ENCODE peak calls at places on chromosome 6, in six cellular contexts. G is right cardiac atrium, N is sigmoid colon, T is neural progenitor cell, K is adrenal gland, Z is SJSA1. O is an unnamed sample. For H3K27me3, the result is how much of the 10 kb centered on the place peaks cover.

GRCh38 chr6:143325379-143326140 is 124.9 kb downstream of the ADAT2 start:
- DNase-seq in G (no peak), N (no peak), T (no peak), K (no peak), Z (no peak), O (no peak)

GRCh38 chr6:90468080-90468479 is 118.8 kb downstream of the MAP3K7 start:
- DNase-seq in G (no peak), N (no peak), T (no peak), K (no peak), Z (peak), O (no peak)

GRCh38 chr6:35759401-35759800 is 17.0 kb upstream of the CLPSL2 start:
- DNase-seq in G (no peak), N (no peak), T (no peak), K (no peak), Z (no peak), O (no peak)

GRCh38 chr6:21722488-21722887 is 128.9 kb downstream of the SOX4 start:
- DNase-seq in G (no peak), N (no peak), T (no peak), K (no peak), Z (no peak), O (no peak)

GRCh38 chr6:3638662-3639061 is 112.9 kb downstream of the PXDC1 start:
- DNase-seq in G (no peak), N (no peak), T (no peak), K (no peak), Z (no peak), O (no peak)

GRCh38 chr6:41727705-41728072 is 7.7 kb downstream of the TFEB start:
- DNase-seq in G (no peak), N (no peak), T (no peak), K (no peak), Z (no peak), O (no peak)

GRCh38 chr6:65004283-65004682 is 702.7 kb downstream of the EYS start:
- DNase-seq in G (no peak), N (no peak), T (no peak), K (no peak), Z (no peak), O (no peak)

GRCh38 chr6:136593748-136594490 is 43.7 kb upstream of the MAP7 start:
- DNase-seq in G (no peak), N (no peak), T (no peak), K (peak), Z (peak), O (no peak)

GRCh38 chr6:98831057-98832031 is 3.0 kb upstream of the POU3F2 start:
- DNase-seq in G (no peak), N (no peak), T (peak), K (no peak), Z (no peak), O (no peak)

GRCh38 chr6:166587631-166588413 is 1.3 kb upstream of the RAMACL start:
- DNase-seq in G (peak), N (no peak), T (peak), K (no peak), Z (no peak), O (no peak)

GRCh38 chr6:72621243-72622093 is at the start of gene KCNQ5:
- DNase-seq in G (peak), N (no peak), T (peak), K (no peak), Z (no peak), O (no peak)

GRCh38 chr6:35710241-35710847 is 21.6 kb upstream of the FKBP5 start:
- DNase-seq in G (no peak), N (peak), T (no peak), K (no peak), Z (no peak), O (no peak)

GRCh38 chr6:30067460-30068139 is 602 bp downstream of the PPP1R11 start:
- DNase-seq in G (no peak), N (no peak), T (peak), K (no peak), Z (no peak), O (no peak)

GRCh38 chr6:18327621-18328548 is 59.3 kb upstream of the RNF144B start:
- DNase-seq in G (peak), N (peak), T (peak), K (no peak), Z (no peak), O (peak)

GRCh38 chr6:117483004-117483644 is 650 bp downstream of the DCBLD1 start:
- DNase-seq in G (peak), N (peak), T (peak), K (peak), Z (peak), O (peak)

GRCh38 chr6:89941031-89941775 is 46.9 kb downstream of the GJA10 start:
- DNase-seq in G (peak), N (no peak), T (no peak), K (no peak), Z (no peak), O (peak)

GRCh38 chr6:28981391-28981832 is 23.7 kb downstream of the ZNF311 start:
- DNase-seq in G (peak), N (peak), T (peak), K (peak), Z (no peak), O (peak)

GRCh38 chr6:83633149-83633548 is 75.8 kb downstream of the SNAP91 start:
- DNase-seq in G (no peak), N (no peak), T (no peak), K (no peak), Z (no peak), O (no peak)

GRCh38 chr6:13615802-13616140 is 636 bp downstream of the NOL7 start:
- DNase-seq in G (peak), N (peak), T (peak), K (peak), Z (no peak), O (peak)

GRCh38 chr6:108361312-108361932 is 66.6 kb downstream of the AFG1L start:
- DNase-seq in G (no peak), N (no peak), T (no peak), K (no peak), Z (no peak), O (no peak)

GRCh38 chr6:21856844-21857243 is 263.3 kb downstream of the SOX4 start:
- DNase-seq in G (no peak), N (no peak), T (no peak), K (no peak), Z (no peak), O (no peak)

DNA sequence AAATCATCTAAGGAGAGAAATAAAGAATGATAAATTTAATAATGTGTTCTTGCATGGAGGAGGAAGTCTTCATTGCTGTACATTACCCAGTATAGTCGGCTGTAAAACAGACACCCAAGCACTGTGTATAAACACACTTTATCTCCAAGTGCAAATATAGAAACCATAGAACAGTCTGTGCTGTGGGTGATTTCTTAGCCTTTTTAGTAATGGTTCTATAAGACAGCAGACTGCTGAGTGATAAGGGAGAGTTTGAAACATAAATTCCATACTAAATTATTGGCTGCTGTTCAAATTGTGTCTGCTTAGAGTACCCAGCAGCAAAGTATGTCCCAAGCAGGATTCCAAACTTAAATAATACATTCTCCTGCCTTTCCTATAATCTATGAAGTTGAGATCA is 4.6 kb downstream of the FILIP1 start:
- DNase-seq in G (no peak), N (no peak), T (no peak), K (no peak), Z (no peak), O (no peak)
- H3K27ac ChIP-seq in G (no peak), N (peak), T (no peak), K (no peak), Z (no peak), O (no peak)

GRCh38 chr6:33808781-33809180 is 5.0 kb upstream of the MLN start:
- DNase-seq in G (no peak), N (no peak), T (peak), K (no peak), Z (no peak), O (no peak)
- H3K27me3 ChIP-seq in G (under half), N (under half), T (under half), K (under half), Z (under half), O (under half)

DNA sequence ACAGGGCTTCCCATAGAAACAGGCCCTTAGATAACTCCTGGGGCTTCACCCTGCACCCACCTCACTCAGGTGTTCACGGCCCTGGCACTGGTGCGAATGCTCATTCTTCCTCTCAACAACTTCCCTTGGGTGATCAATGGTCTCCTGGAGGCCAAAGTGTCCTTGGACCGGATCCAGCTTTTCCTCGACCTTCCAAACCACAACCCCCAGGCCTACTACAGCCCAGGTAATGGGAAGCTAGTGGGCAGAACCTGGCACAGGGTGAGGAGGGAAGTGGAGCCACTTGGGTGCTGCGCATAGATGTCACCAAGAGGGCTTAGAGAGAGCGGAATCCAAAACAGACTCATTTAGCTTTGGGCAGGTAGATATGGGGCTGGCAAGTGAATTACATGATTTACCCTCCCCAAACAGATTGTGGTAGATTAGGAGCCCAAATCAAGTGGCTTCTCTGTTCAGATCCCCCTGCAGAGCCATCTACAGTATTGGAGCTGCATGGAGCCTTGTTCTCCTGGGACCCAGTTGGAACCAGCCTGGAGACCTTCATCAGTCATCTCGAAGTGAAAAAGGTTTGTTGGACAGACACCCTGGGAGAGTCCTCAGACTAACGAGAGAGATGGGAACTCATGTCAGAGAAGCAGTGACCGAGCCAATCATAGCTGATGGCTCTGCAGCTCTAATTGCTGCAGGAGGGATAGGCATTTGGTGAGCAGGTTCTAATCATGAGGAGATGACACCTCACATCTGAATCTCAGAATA is 8.5 kb downstream of the ABCC10 start:
- DNase-seq in G (peak), N (no peak), T (no peak), K (no peak), Z (no peak), O (no peak)
- H3K27ac ChIP-seq in G (peak), N (peak), T (no peak), K (no peak), Z (no peak), O (no peak)

DNA sequence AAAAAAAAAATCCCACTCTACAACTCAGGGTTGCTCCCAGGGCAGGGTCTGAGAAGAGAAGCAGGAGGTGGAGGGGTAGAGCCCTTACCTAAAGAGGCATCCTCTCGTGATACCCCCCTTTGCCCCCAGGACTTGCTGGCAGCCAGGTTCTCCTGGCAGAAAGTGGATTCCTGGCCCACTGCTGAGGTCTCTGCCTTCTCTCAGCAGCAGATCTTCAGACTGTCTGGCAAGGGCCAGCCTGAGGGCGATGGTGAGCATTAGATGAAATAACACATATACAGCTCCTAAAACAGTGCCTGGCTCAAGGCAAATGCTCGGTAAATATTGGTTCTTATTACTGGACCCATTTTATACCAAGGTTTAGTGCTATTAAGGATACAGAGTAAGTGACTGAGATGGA is 4.8 kb upstream of the GLP1R start:
- DNase-seq in G (no peak), N (no peak), T (no peak), K (no peak), Z (no peak), O (no peak)
- H3K27me3 ChIP-seq in G (under half), N (under half), T (under half), K (under half), Z (under half), O (half or more)

GRCh38 chr6:69915346-69915745 is 49.0 kb downstream of the COL19A1 start:
- DNase-seq in G (no peak), N (no peak), T (peak), K (no peak), Z (no peak), O (no peak)
- H3K27ac ChIP-seq in G (no peak), N (no peak), T (no peak), K (no peak), Z (no peak), O (no peak)

GRCh38 chr6:27100921-27101320 is 146.6 kb upstream of the PRSS16 start:
- DNase-seq in G (no peak), N (no peak), T (no peak), K (no peak), Z (no peak), O (no peak)

GRCh38 chr6:27095914-27096313 is 151.6 kb upstream of the PRSS16 start:
- DNase-seq in G (no peak), N (no peak), T (no peak), K (no peak), Z (no peak), O (no peak)

GRCh38 chr6:27101824-27102223 is 145.7 kb upstream of the PRSS16 start:
- DNase-seq in G (no peak), N (no peak), T (peak), K (no peak), Z (no peak), O (no peak)

GRCh38 chr6:27096834-27097511 is 150.5 kb upstream of the PRSS16 start:
- DNase-seq in G (peak), N (no peak), T (peak), K (peak), Z (peak), O (no peak)

GRCh38 chr6:27098956-27099355 is 148.5 kb upstream of the PRSS16 start:
- DNase-seq in G (peak), N (no peak), T (no peak), K (no peak), Z (no peak), O (no peak)
- H3K27me3 ChIP-seq in G (under half), N (under half), T (under half), K (under half), Z (under half), O (under half)

DNA sequence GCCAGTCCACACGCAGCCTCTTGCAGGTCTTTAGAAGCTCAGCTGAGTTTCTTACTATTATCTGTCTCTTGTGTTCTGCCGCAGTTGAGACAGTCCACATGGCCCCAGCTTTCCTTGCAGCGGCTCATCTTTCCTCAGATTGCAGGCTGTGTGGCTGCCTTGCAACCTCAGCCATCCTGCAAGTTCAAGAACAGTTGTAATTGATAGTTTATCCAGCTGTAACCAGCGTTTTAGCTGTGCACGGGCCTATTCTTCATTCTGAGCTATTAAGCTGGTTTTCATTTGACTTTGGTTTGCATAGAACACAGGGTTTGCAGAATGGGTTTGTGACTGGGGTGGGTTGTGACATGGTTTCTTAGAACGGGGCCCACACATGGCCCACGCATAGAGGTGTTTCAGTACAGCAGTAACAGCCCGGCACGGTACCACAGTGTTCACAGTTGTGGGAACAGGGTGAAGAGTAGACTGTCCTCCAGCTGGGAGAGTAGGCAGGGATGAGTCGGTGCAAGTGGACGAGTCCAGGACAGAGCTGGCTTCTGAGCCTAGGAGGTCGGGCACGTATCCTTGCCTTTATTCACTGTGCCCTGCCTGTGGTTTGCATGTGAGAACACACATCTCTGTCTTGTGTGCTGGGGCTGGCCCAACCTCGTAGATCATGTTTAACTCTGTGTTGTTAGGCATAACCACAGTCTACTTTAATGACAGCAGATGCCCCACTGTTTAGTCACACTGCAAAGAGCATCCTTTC is 89.3 kb downstream of the RPP40 start:
- DNase-seq in G (no peak), N (no peak), T (no peak), K (no peak), Z (peak), O (no peak)
- H3K27ac ChIP-seq in G (no peak), N (no peak), T (no peak), K (no peak), Z (no peak), O (no peak)

DNA sequence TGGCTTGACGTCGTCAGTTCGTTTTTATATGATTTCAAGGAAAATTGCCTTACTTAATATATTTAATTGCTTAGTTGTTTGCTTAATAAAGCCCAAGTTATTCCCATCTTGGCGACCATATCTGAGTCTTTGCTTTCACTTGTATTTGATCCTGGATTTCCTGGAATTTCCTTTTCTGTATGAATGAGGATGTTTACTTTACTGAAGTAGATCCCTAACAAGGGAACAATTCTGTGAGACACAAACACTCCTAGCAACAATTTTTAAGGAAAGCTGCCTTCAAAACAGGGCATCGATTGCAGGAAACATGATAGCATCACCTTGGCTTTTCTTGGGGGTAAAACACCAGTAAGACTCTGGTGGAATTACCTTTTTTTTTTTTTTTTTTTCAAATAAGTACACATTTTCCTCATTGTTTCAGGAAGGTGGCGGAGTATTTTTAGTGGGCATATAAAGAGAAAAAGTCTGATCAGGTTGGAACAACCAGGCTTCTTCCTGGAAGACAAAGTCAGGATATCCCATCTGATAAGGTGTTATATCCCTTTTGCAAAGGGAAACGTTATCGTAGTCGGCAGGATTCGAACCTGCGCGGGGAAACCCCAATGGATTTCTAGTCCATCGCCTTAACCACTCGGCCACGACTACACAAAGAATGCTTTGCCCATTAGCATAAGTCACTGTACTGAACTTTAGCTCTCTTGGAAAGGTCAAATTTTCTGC is 68.5 kb upstream of the ZNF184 start:
- DNase-seq in G (no peak), N (no peak), T (peak), K (no peak), Z (no peak), O (no peak)
- H3K27me3 ChIP-seq in G (under half), N (under half), T (half or more), K (half or more), Z (under half), O (half or more)